ENCODE peak calls at places on chromosomes 2 and 18, in ten cellular contexts. Q is HCT116, X is body of pancreas, Y is adrenal gland, N is testis, C is IMR-90, F is esophagus squamous epithelium, U is GM12878, K is tibial nerve, D is uterus. T is an unnamed sample.
A peak's percentile ranks its signal among the peaks of the same experiment; 100 is the strongest.

GRCh38 chr2:211665299-211665698 is 873.3 kb downstream of the ERBB4 start:
- DNase-seq in Q (no peak), X (no peak), Y (no peak), N (no peak), C (no peak), F (no peak), U (no peak), K (no peak), D (no peak), T (no peak)

GRCh38 chr2:235595420-235596010 is 101.7 kb downstream of the AGAP1 start:
- DNase-seq in Q (peak; percentile 47), X (peak; percentile 68), Y (peak; percentile 77), N (peak; percentile 81), C (peak; percentile 77), F (no peak), U (no peak), K (peak; percentile 91), D (peak; percentile 73), T (peak; percentile 65)

GRCh38 chr2:112216158-112216557 is 38.7 kb downstream of the ZC3H8 start:
- DNase-seq in Q (no peak), X (no peak), Y (no peak), N (no peak), C (peak; percentile 18), F (no peak), U (no peak), K (no peak), D (no peak), T (no peak)

GRCh38 chr2:223779877-223780276 is 57.5 kb downstream of the AP1S3 start:
- DNase-seq in Q (peak; percentile 60), X (peak; percentile 21), Y (no peak), N (no peak), C (peak; percentile 34), F (no peak), U (no peak), K (no peak), D (no peak), T (no peak)

GRCh38 chr18:48842259-48843061 is 108.3 kb downstream of the SMAD7 start:
- DNase-seq in Q (no peak), X (no peak), Y (no peak), N (no peak), C (no peak), F (no peak), U (no peak), K (no peak), D (peak; percentile 41), T (no peak)

GRCh38 chr18:78655921-78656320 is 323.7 kb upstream of the SALL3 start:
- DNase-seq in Q (no peak), X (no peak), Y (no peak), N (no peak), C (no peak), F (no peak), U (no peak), K (no peak), D (no peak), T (no peak)

GRCh38 chr2:111148225-111148873 is 27.6 kb downstream of the BCL2L11 start:
- DNase-seq in Q (no peak), X (no peak), Y (no peak), N (no peak), C (no peak), F (no peak), U (no peak), K (no peak), D (no peak), T (no peak)

GRCh38 chr18:79525556-79526467 is 130.1 kb downstream of the NFATC1 start:
- DNase-seq in Q (no peak), X (no peak), Y (no peak), N (no peak), C (no peak), F (no peak), U (no peak), K (peak; percentile 43), D (peak; percentile 12), T (peak; percentile 76)

GRCh38 chr18:58699551-58699950 is 28.3 kb downstream of the MALT1 start:
- DNase-seq in Q (no peak), X (no peak), Y (no peak), N (no peak), C (no peak), F (no peak), U (no peak), K (no peak), D (peak; percentile 20), T (no peak)

GRCh38 chr2:226715347-226715990 is 84.2 kb downstream of the IRS1 start:
- DNase-seq in Q (no peak), X (no peak), Y (no peak), N (no peak), C (no peak), F (no peak), U (no peak), K (no peak), D (no peak), T (no peak)

GRCh38 chr2:226717719-226718118 is 81.9 kb downstream of the IRS1 start:
- DNase-seq in Q (no peak), X (no peak), Y (no peak), N (no peak), C (no peak), F (no peak), U (no peak), K (no peak), D (no peak), T (no peak)

GRCh38 chr2:226711606-226712296 is 87.9 kb downstream of the IRS1 start:
- DNase-seq in Q (no peak), X (no peak), Y (no peak), N (no peak), C (no peak), F (no peak), U (no peak), K (no peak), D (no peak), T (no peak)

GRCh38 chr2:226716126-226716525 is 83.5 kb downstream of the IRS1 start:
- DNase-seq in Q (no peak), X (no peak), Y (no peak), N (no peak), C (no peak), F (no peak), U (no peak), K (no peak), D (no peak), T (no peak)

GRCh38 chr2:226712941-226713340 is 86.7 kb downstream of the IRS1 start:
- DNase-seq in Q (no peak), X (no peak), Y (no peak), N (no peak), C (no peak), F (no peak), U (no peak), K (no peak), D (no peak), T (no peak)
- TF ChIP-seq POLR2A in Q (no peak), X (no peak), Y (no peak), N (no peak), C (no peak), F (no peak), U (no peak), K (no peak), D (no peak), T (no peak)

GRCh38 chr2:54076577-54076976 is 38.8 kb upstream of the ACYP2 start:
- DNase-seq in Q (no peak), X (peak; percentile 25), Y (no peak), N (no peak), C (no peak), F (no peak), U (no peak), K (no peak), D (no peak), T (no peak)

GRCh38 chr2:54079331-54079730 is 36.1 kb upstream of the ACYP2 start:
- DNase-seq in Q (no peak), X (no peak), Y (no peak), N (no peak), C (no peak), F (no peak), U (no peak), K (no peak), D (no peak), T (no peak)

GRCh38 chr2:54074636-54075341 is 40.6 kb upstream of the ACYP2 start:
- DNase-seq in Q (no peak), X (no peak), Y (no peak), N (no peak), C (peak; percentile 22), F (no peak), U (no peak), K (no peak), D (no peak), T (no peak)

GRCh38 chr2:54077088-54077900 is 38.1 kb upstream of the ACYP2 start:
- DNase-seq in Q (no peak), X (no peak), Y (no peak), N (no peak), C (no peak), F (no peak), U (no peak), K (no peak), D (no peak), T (no peak)

GRCh38 chr2:54073796-54074195 is 41.6 kb upstream of the ACYP2 start:
- DNase-seq in Q (peak; percentile 85), X (no peak), Y (no peak), N (no peak), C (peak; percentile 64), F (no peak), U (no peak), K (no peak), D (no peak), T (no peak)
- H3K4me1 ChIP-seq in Q (peaks cover 29% of the 10 kb centered on the region), X (peaks cover 14% of the 10 kb centered on the region), Y (no peaks in the 10 kb centered on the region), N (no peaks in the 10 kb centered on the region), C (no peaks in the 10 kb centered on the region), F (no peaks in the 10 kb centered on the region), U (peaks cover 3% of the 10 kb centered on the region), K (no peaks in the 10 kb centered on the region), D (no peaks in the 10 kb centered on the region), T (no peaks in the 10 kb centered on the region)

GRCh38 chr2:190964170-190964795 is 49.7 kb downstream of the STAT1 start:
- DNase-seq in Q (no peak), X (no peak), Y (no peak), N (no peak), C (no peak), F (no peak), U (no peak), K (no peak), D (no peak), T (no peak)
- H3K27me3 ChIP-seq in Q (no peaks in the 10 kb centered on the region), X (no peaks in the 10 kb centered on the region), Y (no peaks in the 10 kb centered on the region), N (no peaks in the 10 kb centered on the region), C (no peaks in the 10 kb centered on the region), F (no peaks in the 10 kb centered on the region), U (no peaks in the 10 kb centered on the region), K (no peaks in the 10 kb centered on the region), D (no peaks in the 10 kb centered on the region), T (no peaks in the 10 kb centered on the region)

DNA sequence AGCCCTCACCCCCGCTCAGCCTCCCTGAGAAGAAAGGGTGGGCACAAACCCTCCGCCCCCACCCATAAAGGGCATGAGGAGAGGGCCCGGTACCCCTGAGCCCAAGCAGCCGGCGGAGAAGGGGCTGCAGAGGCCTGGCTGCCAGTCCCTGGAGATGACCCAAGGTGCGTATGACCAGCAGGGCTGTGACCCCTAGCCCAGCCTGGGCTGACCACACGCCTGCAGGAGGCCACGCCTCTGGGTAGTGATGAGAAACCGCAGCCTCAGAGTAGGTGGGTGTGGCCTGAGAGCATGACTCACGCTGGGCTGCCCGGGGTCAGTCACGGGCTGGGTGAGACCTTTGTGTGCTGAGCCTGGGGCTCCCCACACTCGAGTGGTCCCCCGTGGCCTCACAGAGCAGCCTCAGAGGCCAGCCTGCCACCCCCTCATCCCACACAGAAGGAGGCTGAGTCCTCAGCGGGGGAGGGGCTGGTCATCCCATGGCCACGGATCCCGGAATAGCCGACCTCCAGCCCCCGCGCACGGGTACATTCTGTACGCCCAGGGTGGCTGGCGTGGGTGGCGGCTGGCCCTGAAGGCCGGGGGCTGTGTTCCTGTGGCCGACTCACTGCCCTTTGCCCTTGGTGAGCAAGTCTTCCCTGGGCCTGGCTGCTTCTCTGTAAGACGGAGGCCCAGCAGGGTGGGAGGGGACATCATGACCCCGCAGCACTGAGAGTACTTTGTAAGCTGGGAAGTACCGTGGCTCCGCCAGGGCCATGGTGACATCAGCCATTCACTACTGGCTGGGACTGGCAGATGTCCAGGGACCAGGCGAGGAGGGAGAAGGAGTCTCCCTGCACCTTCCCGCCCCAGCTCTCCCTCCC is 110.8 kb upstream of the OTOS start:
- DNase-seq in Q (peak; percentile 77), X (peak; percentile 94), Y (peak; percentile 96), N (peak; percentile 98), C (peak; percentile 89), F (no peak), U (no peak), K (peak; percentile 89), D (peak; percentile 90), T (peak; percentile 92)
- TF ChIP-seq POLR2A in Q (no peak), X (peak; percentile 63), Y (peak; percentile 83), N (no peak), C (no peak), F (no peak), U (no peak), K (no peak), D (peak; percentile 60), T (no peak)

T was measured in heart left ventricle.